ENCODE peak calls at places on chromosome 9, in seven cellular contexts. E is AG08396; B is activated CD8-positive, alpha-beta memory T cell treated with anti-CD3 and anti-CD28 coated beads for 1 hour; D is iris pigment epithelial cell; V is Calu3; T is fibroblast of lung; M is hippocampal formation. X is an unnamed sample.

GRCh38 chr9:109843651-109844050 is 63.7 kb downstream of the PALM2AKAP2 start:
- DNase-seq in V (no peak), M (peak; percentile 39), D (no peak), B (no peak), E (no peak), T (peak; percentile 18), X (no peak)

GRCh38 chr9:107386396-107386795 is 103.2 kb downstream of the KLF4 start:
- DNase-seq in D (no peak), V (no peak), M (no peak), E (no peak), T (no peak), B (no peak), X (no peak)

GRCh38 chr9:127683723-127684122 is 23.1 kb upstream of the CFAP157 start:
- DNase-seq in M (no peak), V (no peak), T (peak; percentile 34), B (no peak), D (peak; percentile 79), E (peak; percentile 67), X (no peak)

GRCh38 chr9:71638627-71639026 is 129.7 kb downstream of the CEMIP2 start:
- DNase-seq in E (no peak), D (no peak), T (peak; percentile 23), M (no peak), B (no peak), V (no peak), X (no peak)

GRCh38 chr9:124139001-124139400 is 118.7 kb upstream of the NEK6 start:
- DNase-seq in V (no peak), D (peak; percentile 67), M (no peak), E (peak; percentile 43), B (no peak), T (peak; percentile 65), X (no peak)

GRCh38 chr9:121906074-121906520 is 187.0 kb downstream of the TTLL11 start:
- DNase-seq in B (no peak), E (no peak), V (no peak), T (no peak), D (peak; percentile 43), M (no peak), X (no peak)

GRCh38 chr9:97445119-97445701 is 33.3 kb downstream of the TDRD7 start:
- DNase-seq in B (no peak), V (no peak), E (no peak), T (no peak), D (no peak), M (no peak), X (no peak)

GRCh38 chr9:34253460-34253837 is 74.6 kb downstream of the UBAP1 start:
- DNase-seq in M (no peak), V (no peak), E (peak; percentile 46), T (peak; percentile 70), D (peak; percentile 50), B (no peak), X (no peak)

GRCh38 chr9:33068991-33069390 is 7.5 kb downstream of the SMU1 start:
- DNase-seq in B (no peak), V (no peak), D (no peak), E (no peak), T (no peak), M (no peak), X (no peak)

GRCh38 chr9:123609844-123610243 is 253.8 kb downstream of the CRB2 start:
- DNase-seq in E (no peak), B (no peak), D (no peak), T (no peak), M (no peak), V (no peak), X (no peak)

GRCh38 chr9:136339173-136339957 is 12.0 kb downstream of the GPSM1 start:
- DNase-seq in E (peak; percentile 62), T (peak; percentile 63), D (peak; percentile 48), V (peak; percentile 82), M (peak; percentile 65), B (no peak), X (no peak)

GRCh38 chr9:133792721-133793470 is 54.7 kb upstream of the SARDH start:
- DNase-seq in B (peak; percentile 9), D (peak; percentile 69), E (peak; percentile 94), V (peak; percentile 68), M (peak; percentile 50), T (peak; percentile 68), X (no peak)

GRCh38 chr9:69254223-69254622 is 70.8 kb upstream of the ENTREP1 start:
- DNase-seq in M (peak; percentile 40), V (no peak), T (no peak), B (no peak), D (no peak), E (no peak), X (no peak)

GRCh38 chr9:37390759-37391158 is 31.7 kb upstream of the GRHPR start:
- DNase-seq in T (no peak), V (no peak), M (no peak), B (no peak), D (no peak), E (no peak), X (no peak)

GRCh38 chr9:136080716-136081112 is 14.4 kb downstream of the NACC2 start:
- DNase-seq in V (no peak), T (no peak), B (no peak), E (no peak), D (no peak), M (no peak), X (peak; percentile 50)